ENCODE peak calls at places on chromosomes 4 and X, in eight cellular contexts. W is SW 1271; N is activated naive CD4-positive, alpha-beta T cell treated with anti-CD3 and anti-CD28 coated beads, Interleukin-2, amount 10 ng/mL, durations not matched to agents 7 days and 5 days; J is tibial artery; F is effector CD4-positive, alpha-beta T cell; Z is cardiac fibroblast; I is AG08396; Q is stimulated activated naive CD8-positive, alpha-beta T cell treated with anti-CD3 and anti-CD28 coated beads, Interleukin-15, Interleukin-2, amounts not matched to agents 100 U/mL and 50 U/mL, for 24 hours. M is an unnamed sample.

GRCh38 chr4:55396305-55397023 is 707 bp downstream of the TMEM165 start:
- DNase-seq in F (peak; percentile 12), Z (peak; percentile 70), N (peak; percentile 45), W (peak; percentile 27), Q (peak; percentile 55), I (peak; percentile 46), J (peak; percentile 32), M (peak; percentile 75)

GRCh38 chr4:987689-988513 is 1.1 kb downstream of the IDUA start:
- DNase-seq in F (no peak), N (no peak), Z (no peak), I (no peak), J (no peak), W (no peak), Q (no peak), M (no peak)

GRCh38 chrX:136395271-136395670 is 92.5 kb upstream of the BRS3 start:
- DNase-seq in F (no peak), W (no peak), Q (no peak), Z (peak; percentile 34), J (no peak), I (no peak), N (no peak), M (no peak)

GRCh38 chrX:130091976-130092522 is 18.2 kb downstream of the ELF4 start:
- DNase-seq in Z (no peak), F (peak; percentile 77), J (peak; percentile 30), N (peak; percentile 94), I (no peak), W (no peak), Q (peak; percentile 82), M (no peak)

GRCh38 chr4:2045518-2045951 is 13.6 kb upstream of the NAT8L start:
- DNase-seq in Z (no peak), F (no peak), I (peak; percentile 38), N (no peak), J (no peak), Q (no peak), W (no peak), M (no peak)

GRCh38 chrX:129556806-129557315 is 16.8 kb downstream of the OCRL start:
- DNase-seq in J (no peak), Q (no peak), F (no peak), Z (no peak), N (no peak), W (no peak), I (no peak), M (no peak)

GRCh38 chr4:48173055-48173991 is 39.3 kb upstream of the TXK start:
- DNase-seq in F (no peak), Z (peak; percentile 15), J (no peak), W (peak; percentile 42), N (no peak), I (peak; percentile 16), Q (no peak), M (peak; percentile 64)

GRCh38 chrX:97639526-97639925 is 755.8 kb downstream of the RPA4 start:
- DNase-seq in W (no peak), J (no peak), Z (no peak), I (no peak), Q (no peak), F (no peak), N (no peak), M (no peak)

GRCh38 chrX:132834741-132835140 is 123.7 kb downstream of the HS6ST2 start:
- DNase-seq in N (no peak), F (no peak), Q (no peak), J (no peak), W (no peak), Z (no peak), I (no peak), M (no peak)

GRCh38 chrX:85611926-85612325 is 232.5 kb upstream of the POF1B start:
- DNase-seq in J (no peak), I (peak; percentile 10), W (peak; percentile 0), Q (no peak), Z (peak; percentile 22), F (no peak), N (no peak), M (peak; percentile 59)

GRCh38 chr4:19130836-19131235 is 1109.3 kb upstream of the LCORL start:
- DNase-seq in Z (peak; percentile 13), F (no peak), Q (no peak), W (no peak), N (no peak), I (peak; percentile 4), J (no peak), M (no peak)

GRCh38 chr4:11149612-11150259 is 279.0 kb downstream of the HS3ST1 start:
- DNase-seq in F (no peak), J (no peak), W (no peak), Q (no peak), N (no peak), I (no peak), Z (no peak), M (no peak)

GRCh38 chrX:119375561-119375960 is 23.6 kb upstream of the SLC25A43 start:
- DNase-seq in N (no peak), Q (no peak), Z (peak; percentile 4), F (no peak), J (no peak), W (no peak), I (no peak), M (no peak)

GRCh38 chrX:7647826-7648225 is 195.1 kb upstream of the VCX start:
- DNase-seq in I (no peak), J (no peak), W (no peak), F (no peak), Z (no peak), N (no peak), Q (no peak), M (no peak)

GRCh38 chr4:1870328-1870577 is 940 bp upstream of the NSD2 start:
- DNase-seq in I (peak; percentile 83), J (peak; percentile 84), Q (peak; percentile 90), N (peak; percentile 93), Z (peak; percentile 83), W (peak; percentile 82), F (peak; percentile 84), M (peak; percentile 91)

GRCh38 chrX:37380920-37381319 is 31.8 kb downstream of the PRRG1 start:
- DNase-seq in I (peak; percentile 19), Z (peak; percentile 78), W (peak; percentile 2), N (no peak), Q (no peak), J (no peak), F (no peak), M (peak; percentile 48)

GRCh38 chr4:37157403-37158167 is 87.0 kb upstream of the NWD2 start:
- DNase-seq in F (no peak), I (no peak), Q (no peak), W (no peak), Z (no peak), J (no peak), N (no peak), M (no peak)

GRCh38 chr4:28117067-28117756 is 1256.6 kb downstream of the STIM2 start:
- DNase-seq in I (no peak), Q (no peak), Z (no peak), F (no peak), W (no peak), N (no peak), J (no peak), M (no peak)

GRCh38 chr4:119130365-119131065 is 5.1 kb upstream of the MYOZ2 start:
- DNase-seq in Z (peak; percentile 48), I (no peak), F (no peak), J (peak; percentile 28), Q (no peak), W (no peak), N (no peak), M (no peak)

GRCh38 chr4:61359301-61359700 is 159.2 kb downstream of the ADGRL3 start:
- DNase-seq in Q (no peak), Z (no peak), W (no peak), N (no peak), J (no peak), I (no peak), F (no peak), M (no peak)

GRCh38 chr4:103076777-103077347 is 301 bp upstream of the SLC9B2 start:
- DNase-seq in Z (no peak), J (no peak), I (no peak), N (no peak), Q (peak; percentile 13), W (peak; percentile 15), F (no peak), M (no peak)

GRCh38 chrX:150806827-150807226 is 91.6 kb downstream of the CD99L2 start:
- DNase-seq in Z (no peak), F (no peak), J (no peak), I (no peak), N (no peak), W (no peak), Q (no peak), M (no peak)

GRCh38 chr4:3320361-3321023 is 27.7 kb downstream of the RGS12 start:
- DNase-seq in Z (no peak), Q (no peak), J (no peak), W (no peak), N (no peak), I (no peak), F (no peak), M (no peak)

GRCh38 chr4:158356331-158356730 is 146.0 kb downstream of the TMEM144 start:
- DNase-seq in W (no peak), Z (no peak), F (no peak), J (no peak), N (no peak), Q (no peak), I (no peak), M (no peak)

GRCh38 chrX:1661048-1661921 is 46.4 kb downstream of the ASMT start:
- DNase-seq in F (peak; percentile 76), I (no peak), N (peak; percentile 98), Q (peak; percentile 13), W (no peak), J (peak; percentile 25), Z (no peak), M (no peak)

GRCh38 chr4:123862812-123863211 is 466.2 kb downstream of the SPRY1 start:
- DNase-seq in Q (no peak), W (no peak), I (no peak), Z (no peak), J (no peak), N (no peak), F (no peak), M (no peak)

GRCh38 chrX:109600114-109600710 is 24.8 kb downstream of the KCNE5 start:
- DNase-seq in F (no peak), J (peak; percentile 28), N (no peak), W (no peak), I (no peak), Q (no peak), Z (peak; percentile 8), M (peak; percentile 39)

GRCh38 chrX:7109838-7110793 is 37.4 kb upstream of the STS start:
- DNase-seq in F (no peak), I (no peak), W (no peak), Q (no peak), J (no peak), N (no peak), Z (no peak), M (no peak)

GRCh38 chr4:172188248-172188976 is 375.2 kb downstream of the GALNTL6 start:
- DNase-seq in Q (no peak), F (no peak), N (no peak), W (no peak), Z (no peak), I (no peak), J (no peak), M (no peak)